ENCODE peak calls at places on chromosome 1, in ten cellular contexts. O, P, T, M, U, I, L, K, F and Y are unnamed samples.

GRCh38 chr1:232624892-232625291 is 5.0 kb downstream of the SIPA1L2 start:
- DNase-seq in O (no peak), P (no peak), T (no peak), M (no peak), U (no peak), I (no peak), L (no peak), K (no peak), F (no peak), Y (no peak)

GRCh38 chr1:206081811-206082210 is 28.8 kb downstream of the RHEX start:
- DNase-seq in O (no peak), P (no peak), T (no peak), M (no peak), U (no peak), I (no peak), L (no peak), K (no peak), F (no peak), Y (no peak)

GRCh38 chr1:4600615-4601460 is 53.6 kb upstream of the AJAP1 start:
- DNase-seq in O (no peak), P (no peak), T (no peak), M (no peak), U (no peak), I (no peak), L (no peak), K (no peak), F (no peak), Y (no peak)

GRCh38 chr1:24110642-24111263 is 1.2 kb downstream of the MYOM3 start:
- DNase-seq in O (peak), P (no peak), T (no peak), M (no peak), U (no peak), I (no peak), L (no peak), K (no peak), F (no peak), Y (no peak)

GRCh38 chr1:76294470-76295194 is 220.1 kb downstream of the ST6GALNAC3 start:
- DNase-seq in O (no peak), P (no peak), T (no peak), M (no peak), U (no peak), I (no peak), L (no peak), K (no peak), F (no peak), Y (no peak)

GRCh38 chr1:1043411-1043810 is 23.5 kb downstream of the AGRN start:
- DNase-seq in O (no peak), P (no peak), T (no peak), M (no peak), U (no peak), I (no peak), L (no peak), K (no peak), F (no peak), Y (no peak)

GRCh38 chr1:89087241-89087640 is 22.2 kb upstream of the GBP1 start:
- DNase-seq in O (no peak), P (no peak), T (no peak), M (no peak), U (no peak), I (no peak), L (no peak), K (no peak), F (no peak), Y (no peak)

GRCh38 chr1:72060466-72060865 is 221.9 kb downstream of the NEGR1 start:
- DNase-seq in O (no peak), P (no peak), T (no peak), M (no peak), U (no peak), I (no peak), L (no peak), K (no peak), F (no peak), Y (no peak)

GRCh38 chr1:107572674-107573205 is 392.2 kb downstream of the VAV3 start:
- DNase-seq in O (no peak), P (no peak), T (peak), M (no peak), U (no peak), I (no peak), L (peak), K (peak), F (no peak), Y (peak)

GRCh38 chr1:208189183-208189582 is 55.0 kb downstream of the PLXNA2 start:
- DNase-seq in O (no peak), P (no peak), T (no peak), M (no peak), U (no peak), I (no peak), L (no peak), K (no peak), F (peak), Y (no peak)

GRCh38 chr1:230231739-230232075 is 164.7 kb downstream of the GALNT2 start:
- DNase-seq in O (peak), P (no peak), T (peak), M (no peak), U (peak), I (no peak), L (peak), K (peak), F (no peak), Y (no peak)

GRCh38 chr1:33338495-33339211 is 17.8 kb upstream of the A3GALT2 start:
- DNase-seq in O (peak), P (peak), T (peak), M (no peak), U (peak), I (no peak), L (peak), K (peak), F (no peak), Y (peak)

GRCh38 chr1:233113713-233114028 is 163.3 kb downstream of the NTPCR start:
- DNase-seq in O (no peak), P (no peak), T (no peak), M (no peak), U (no peak), I (no peak), L (no peak), K (no peak), F (no peak), Y (no peak)

GRCh38 chr1:74343191-74343590 is 108.0 kb downstream of the TNNI3K start:
- DNase-seq in O (no peak), P (no peak), T (peak), M (peak), U (peak), I (no peak), L (no peak), K (no peak), F (no peak), Y (no peak)

GRCh38 chr1:18875107-18875795 is 15.8 kb upstream of the TAS1R2 start:
- DNase-seq in O (peak), P (peak), T (peak), M (peak), U (peak), I (peak), L (peak), K (peak), F (peak), Y (peak)

GRCh38 chr1:221874285-221875003 is 132.6 kb upstream of the DUSP10 start:
- DNase-seq in O (no peak), P (no peak), T (peak), M (no peak), U (no peak), I (no peak), L (no peak), K (no peak), F (no peak), Y (peak)

GRCh38 chr1:2334883-2335534 is 56.3 kb downstream of the MORN1 start:
- DNase-seq in O (no peak), P (no peak), T (no peak), M (no peak), U (no peak), I (no peak), L (no peak), K (no peak), F (peak), Y (no peak)

GRCh38 chr1:33330376-33330890 is 9.5 kb upstream of the A3GALT2 start:
- DNase-seq in O (no peak), P (no peak), T (no peak), M (no peak), U (no peak), I (no peak), L (no peak), K (no peak), F (no peak), Y (no peak)

GRCh38 chr1:169121146-169121923 is 14.8 kb downstream of the ATP1B1 start:
- DNase-seq in O (no peak), P (no peak), T (peak), M (no peak), U (no peak), I (no peak), L (no peak), K (no peak), F (no peak), Y (peak)

GRCh38 chr1:213934642-213935041 is 53.1 kb upstream of the PROX1 start:
- DNase-seq in O (no peak), P (no peak), T (no peak), M (no peak), U (peak), I (no peak), L (peak), K (peak), F (no peak), Y (no peak)

DNA sequence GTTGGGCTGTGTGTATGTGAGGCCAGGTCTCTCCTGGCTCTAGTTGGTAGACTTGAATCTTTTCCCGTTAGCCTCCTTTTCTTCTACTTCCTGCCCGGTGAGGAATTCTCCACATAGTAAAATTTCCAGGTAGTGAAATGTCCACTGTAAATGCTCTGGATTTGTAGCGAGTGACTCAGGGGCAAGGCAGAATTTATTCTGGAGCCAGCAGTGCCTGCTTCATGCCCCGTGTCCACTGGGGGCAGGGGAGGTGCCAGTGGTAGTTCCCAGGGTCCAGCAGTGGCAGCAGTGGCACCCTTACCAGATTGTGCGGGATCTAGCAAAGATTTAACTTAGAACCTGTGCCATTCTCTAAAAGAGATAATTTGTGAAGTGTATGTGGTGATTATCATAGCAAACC is 74.5 kb upstream of the USP24 start:
- DNase-seq in O (no peak), P (no peak), T (no peak), M (no peak), U (no peak), I (no peak), L (no peak), K (no peak), F (no peak), Y (no peak)
- TF ChIP-seq CTCF in O (no peak), P (no peak), T (peak), M (no peak), U (no peak), I (no peak), L (peak), K (no peak), F (no peak), Y (peak)

DNA sequence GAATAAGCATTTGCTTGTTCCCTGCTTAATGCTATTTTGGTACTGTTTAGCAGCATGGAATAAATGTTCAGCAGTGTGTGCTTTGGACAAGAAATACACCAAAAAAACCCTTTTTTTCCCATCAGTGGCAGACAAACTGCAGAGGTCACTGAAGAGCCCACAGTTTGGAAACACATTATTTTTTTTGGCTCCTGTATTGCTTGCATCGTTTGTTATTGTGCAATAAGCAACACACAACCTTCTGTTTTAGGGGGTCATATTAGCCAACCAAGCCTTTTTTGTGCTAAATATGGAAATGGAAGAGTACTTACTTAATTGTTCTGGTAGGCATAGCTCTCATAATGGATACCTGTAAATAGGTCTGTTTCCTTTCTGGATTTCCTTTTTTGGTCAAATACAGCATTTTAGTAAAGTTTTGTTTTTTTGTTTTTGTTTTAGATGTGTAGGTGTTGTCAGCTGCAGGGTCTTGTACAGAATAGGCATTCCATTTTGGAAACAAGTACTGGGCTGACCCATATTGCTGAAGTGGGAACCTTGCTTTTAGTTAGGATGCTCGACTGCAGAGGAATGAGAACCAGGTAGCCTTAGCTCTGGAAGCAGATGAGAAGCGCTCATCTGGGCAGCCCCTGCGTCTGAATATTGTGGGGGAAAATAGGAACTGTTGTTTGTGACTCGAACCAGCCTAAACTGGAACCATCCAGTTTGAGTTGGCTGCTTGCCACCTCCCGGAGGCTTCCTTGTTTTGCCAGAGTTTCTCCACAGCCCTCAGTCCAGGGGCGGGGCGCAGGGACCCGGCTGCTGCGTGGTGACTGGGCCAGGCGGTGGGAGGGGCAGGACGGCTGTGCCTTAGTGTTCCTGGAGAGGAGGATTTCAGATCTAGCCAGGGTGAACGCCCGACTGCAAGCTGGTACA is 38.5 kb downstream of the SPEN start:
- DNase-seq in O (peak), P (peak), T (peak), M (peak), U (peak), I (peak), L (peak), K (peak), F (no peak), Y (peak)
- TF ChIP-seq CTCF in O (no peak), P (no peak), T (peak), M (no peak), U (peak), I (no peak), L (peak), K (peak), F (no peak), Y (peak)

GRCh38 chr1:228455715-228456114 is 31.5 kb upstream of the RNF187 start:
- DNase-seq in O (no peak), P (no peak), T (peak), M (no peak), U (no peak), I (no peak), L (peak), K (no peak), F (no peak), Y (no peak)
- TF ChIP-seq CTCF in O (no peak), P (peak), T (peak), M (no peak), U (no peak), I (no peak), L (peak), K (no peak), F (no peak), Y (peak)

DNA sequence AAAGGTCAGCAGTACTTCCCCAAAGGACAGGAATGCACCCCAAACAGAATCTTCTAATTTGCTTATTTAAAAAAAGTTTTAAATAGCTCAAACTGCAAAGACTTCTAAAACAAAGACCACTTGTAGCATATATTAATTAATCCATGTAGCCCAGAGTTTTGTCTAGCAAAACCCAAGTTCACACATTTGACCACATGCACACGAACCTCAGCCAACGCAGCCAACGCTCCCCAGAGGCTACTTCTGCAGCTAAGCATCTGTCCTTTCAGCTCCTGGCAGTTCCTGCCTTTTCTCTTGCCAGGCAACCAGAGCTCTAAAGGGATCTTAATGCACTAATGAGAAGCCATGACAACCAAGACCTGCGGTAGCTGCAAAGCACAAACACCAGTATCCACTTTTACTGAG is 89.6 kb downstream of the RERE start:
- DNase-seq in O (peak), P (no peak), T (no peak), M (no peak), U (no peak), I (no peak), L (peak), K (no peak), F (no peak), Y (no peak)
- TF ChIP-seq CTCF in O (no peak), P (no peak), T (no peak), M (no peak), U (no peak), I (no peak), L (no peak), K (no peak), F (no peak), Y (no peak)

GRCh38 chr1:236543065-236543669 is 19.4 kb downstream of the LGALS8 start:
- DNase-seq in O (no peak), P (no peak), T (no peak), M (no peak), U (no peak), I (no peak), L (no peak), K (no peak), F (no peak), Y (no peak)
- TF ChIP-seq CTCF in O (no peak), P (peak), T (no peak), M (no peak), U (no peak), I (no peak), L (peak), K (no peak), F (peak), Y (peak)

DNA sequence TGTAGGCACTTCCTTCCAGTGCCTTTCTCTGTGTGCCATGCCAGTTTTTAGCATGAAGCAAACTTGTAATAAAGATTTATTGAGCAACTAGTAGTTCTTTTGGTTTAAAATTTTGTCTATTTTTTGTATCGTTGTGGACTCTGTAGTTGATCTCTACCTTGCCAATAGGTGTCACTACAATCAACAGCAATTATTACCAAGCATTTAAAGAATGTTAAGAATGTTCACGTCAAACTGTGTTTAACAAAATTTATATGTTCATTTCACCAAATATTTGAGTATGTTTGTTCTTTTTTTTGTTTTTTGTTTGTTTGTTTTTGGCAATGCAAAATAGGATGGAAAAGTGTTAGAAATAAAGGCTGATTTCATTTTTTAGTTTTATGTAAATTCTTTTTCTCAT is 208.1 kb downstream of the PATJ start:
- DNase-seq in O (no peak), P (no peak), T (no peak), M (no peak), U (no peak), I (no peak), L (peak), K (no peak), F (no peak), Y (no peak)
- TF ChIP-seq CTCF in O (peak), P (peak), T (peak), M (peak), U (peak), I (no peak), L (no peak), K (peak), F (peak), Y (peak)

DNA sequence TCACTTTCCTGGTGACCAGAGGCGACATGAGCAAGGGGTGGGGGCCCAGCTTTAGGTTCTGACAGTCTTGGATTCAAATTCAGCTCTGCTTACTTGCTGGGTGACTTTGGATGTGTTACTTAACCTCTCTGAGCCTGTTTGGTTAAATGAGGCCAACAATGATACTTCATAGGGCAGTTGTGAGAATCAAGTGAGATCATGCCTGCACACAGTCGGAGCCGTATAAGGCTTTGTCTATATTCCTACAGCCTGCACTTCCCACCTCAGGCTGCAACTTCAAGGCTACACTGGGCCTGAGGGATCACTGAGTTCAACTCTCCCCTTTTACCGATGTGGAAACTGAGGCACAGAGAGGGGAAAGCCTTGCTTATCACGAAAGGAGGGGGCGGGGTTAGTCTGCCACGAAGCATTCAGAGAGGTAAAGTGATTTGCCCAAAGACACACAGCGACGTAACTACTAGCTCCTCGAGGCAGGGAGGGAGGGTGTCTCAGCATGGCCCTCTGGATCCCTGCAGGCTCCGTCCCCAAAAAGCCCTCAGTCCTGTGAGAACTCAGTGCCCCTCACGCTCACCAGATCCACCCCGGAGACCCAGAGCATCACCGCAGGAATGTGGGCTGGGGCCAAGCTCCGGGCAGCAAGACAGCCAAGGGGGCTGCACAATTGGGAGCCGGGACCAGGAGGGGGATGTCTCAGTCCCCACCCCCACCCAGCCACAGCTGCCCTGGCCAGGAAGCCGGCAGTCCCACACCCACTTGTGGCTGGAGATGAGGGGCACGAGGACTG is 25.0 kb downstream of the SDC3 start:
- DNase-seq in O (no peak), P (no peak), T (no peak), M (no peak), U (no peak), I (no peak), L (no peak), K (no peak), F (no peak), Y (no peak)
- TF ChIP-seq CTCF in O (no peak), P (no peak), T (no peak), M (no peak), U (no peak), I (no peak), L (no peak), K (no peak), F (no peak), Y (no peak)

GRCh38 chr1:94124538-94124937 is 3.6 kb upstream of the ABCA4 start:
- DNase-seq in O (no peak), P (no peak), T (no peak), M (no peak), U (no peak), I (no peak), L (no peak), K (no peak), F (no peak), Y (no peak)

GRCh38 chr1:94130851-94131595 is 10.1 kb upstream of the ABCA4 start:
- DNase-seq in O (no peak), P (no peak), T (peak), M (no peak), U (no peak), I (no peak), L (peak), K (no peak), F (no peak), Y (peak)

GRCh38 chr1:94122201-94122970 is 1.4 kb upstream of the ABCA4 start:
- DNase-seq in O (no peak), P (no peak), T (peak), M (no peak), U (no peak), I (no peak), L (peak), K (no peak), F (no peak), Y (no peak)

GRCh38 chr1:94125551-94126514 is 4.9 kb upstream of the ABCA4 start:
- DNase-seq in O (no peak), P (no peak), T (no peak), M (no peak), U (no peak), I (no peak), L (no peak), K (no peak), F (no peak), Y (no peak)

DNA sequence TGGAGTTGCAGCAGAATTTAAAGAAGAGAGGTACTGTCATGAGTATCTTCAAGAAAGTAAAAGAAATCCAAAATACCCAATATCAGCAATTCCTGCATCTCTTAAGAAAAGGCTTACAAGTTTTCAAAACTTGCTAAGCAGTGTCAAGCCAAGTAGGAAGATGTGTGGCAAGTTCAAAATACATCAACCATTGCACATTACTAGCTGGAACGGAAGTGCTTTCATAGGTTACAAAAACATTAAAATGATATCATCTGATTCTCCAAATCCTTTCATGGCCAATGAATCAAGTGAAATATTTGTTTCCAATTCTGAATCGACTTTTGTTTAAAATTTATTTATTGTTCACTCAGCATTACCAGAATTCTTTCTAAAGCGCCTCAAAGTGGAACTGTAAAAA is 5.7 kb upstream of the ABCA4 start:
- DNase-seq in O (no peak), P (no peak), T (no peak), M (no peak), U (no peak), I (no peak), L (no peak), K (no peak), F (no peak), Y (no peak)
- TF ChIP-seq CTCF in O (no peak), P (no peak), T (no peak), M (no peak), U (no peak), I (no peak), L (no peak), K (no peak), F (no peak), Y (no peak)